ENCODE peak calls at places on chromosomes 7 and 10, in five cellular contexts. D is brain microvascular endothelial cell, K is lung, B is GM13976, W is MCF 10A. Y is an unnamed sample.

GRCh38 chr7:128915271-128915819 is 4.8 kb upstream of the KCP start:
- DNase-seq in B (peak; percentile 47), W (no peak), D (no peak), K (no peak), Y (peak; percentile 53)

GRCh38 chr7:151427705-151428392 is 12.1 kb downstream of the CRYGN start:
- DNase-seq in W (no peak), K (no peak), D (no peak), B (peak; percentile 18), Y (no peak)

GRCh38 chr7:879706-880105 is 3.4 kb downstream of the GET4 start:
- DNase-seq in W (no peak), D (no peak), B (no peak), K (no peak), Y (no peak)

GRCh38 chr7:8119228-8119627 is 142.7 kb downstream of the ICA1 start:
- DNase-seq in B (no peak), W (no peak), D (no peak), K (no peak), Y (no peak)

GRCh38 chr7:24756989-24757798 is at the start of gene GSDME:
- DNase-seq in K (no peak), W (peak; percentile 71), B (peak; percentile 88), D (peak; percentile 12), Y (peak; percentile 92)

GRCh38 chr10:111079781-111080180 is 3.0 kb downstream of the ADRA2A start:
- DNase-seq in B (no peak), K (peak; percentile 16), W (no peak), D (no peak), Y (no peak)

GRCh38 chr7:26853788-26854393 is 10.5 kb downstream of the SKAP2 start:
- DNase-seq in D (no peak), W (peak; percentile 78), B (no peak), K (no peak), Y (no peak)

GRCh38 chr7:79453558-79454324 is at the start of gene MAGI2:
- DNase-seq in K (peak; percentile 77), B (peak; percentile 25), W (no peak), D (peak; percentile 84), Y (no peak)

GRCh38 chr7:7704867-7705266 is 13.5 kb downstream of the RPA3 start:
- DNase-seq in B (no peak), D (no peak), K (no peak), W (peak; percentile 55), Y (no peak)

GRCh38 chr7:36904101-36904500 is 179.8 kb upstream of the AOAH start:
- DNase-seq in D (no peak), B (no peak), W (no peak), K (no peak), Y (no peak)

GRCh38 chr7:112162161-112163020 is 43.8 kb downstream of the DOCK4 start:
- DNase-seq in W (peak; percentile 28), D (peak; percentile 82), B (no peak), K (peak; percentile 38), Y (no peak)

GRCh38 chr7:114789942-114790341 is 132.0 kb upstream of the MDFIC start:
- DNase-seq in D (peak; percentile 89), W (peak; percentile 89), B (no peak), K (no peak), Y (no peak)

GRCh38 chr7:64863021-64863420 is 40.1 kb upstream of the ZNF273 start:
- DNase-seq in W (no peak), D (no peak), B (no peak), K (no peak), Y (no peak)

GRCh38 chr10:3668276-3668960 is 116.6 kb downstream of the KLF6 start:
- DNase-seq in K (peak; percentile 58), B (no peak), D (peak; percentile 79), W (peak; percentile 85), Y (no peak)

GRCh38 chr10:43155716-43156115 is 17.5 kb downstream of the CSGALNACT2 start:
- DNase-seq in B (no peak), D (no peak), W (no peak), K (no peak), Y (no peak)

GRCh38 chr10:107425844-107426553 is 261.5 kb upstream of the SORCS1 start:
- DNase-seq in W (no peak), B (no peak), D (no peak), K (no peak), Y (peak; percentile 32)

GRCh38 chr10:97894092-97894491 is 44.4 kb downstream of the GOLGA7B start:
- DNase-seq in K (no peak), D (no peak), W (no peak), B (no peak), Y (no peak)

GRCh38 chr10:117552156-117552620 is 9.6 kb downstream of the EMX2 start:
- DNase-seq in D (no peak), W (no peak), K (no peak), B (peak; percentile 31), Y (no peak)

GRCh38 chr10:110859206-110859946 is 12.4 kb upstream of the PDCD4 start:
- DNase-seq in D (no peak), K (no peak), W (no peak), B (no peak), Y (no peak)

GRCh38 chr7:91883676-91884362 is 3.3 kb upstream of the MTERF1 start:
- DNase-seq in B (no peak), D (no peak), K (no peak), W (no peak), Y (no peak)

GRCh38 chr10:17144757-17145156 is 15.1 kb upstream of the CUBN start:
- DNase-seq in D (no peak), W (peak; percentile 1), K (no peak), B (no peak), Y (no peak)

GRCh38 chr10:129613377-129613980 is 146.4 kb downstream of the MGMT start:
- DNase-seq in K (no peak), W (no peak), B (no peak), D (no peak), Y (no peak)

GRCh38 chr10:100684688-100685235 is 60.6 kb upstream of the PAX2 start:
- DNase-seq in W (no peak), K (no peak), B (no peak), D (no peak), Y (no peak)
- TF ChIP-seq CTCF in W (no peak), K (no peak), B (no peak), D (no peak), Y (no peak)

GRCh38 chr7:107169120-107170050 is 582 bp downstream of the HBP1 start:
- DNase-seq in W (peak; percentile 98), K (peak; percentile 98), B (peak; percentile 86), D (peak; percentile 93), Y (peak; percentile 84)
- TF ChIP-seq CTCF in W (no peak), K (no peak), B (no peak), D (peak; percentile 18), Y (no peak)

DNA sequence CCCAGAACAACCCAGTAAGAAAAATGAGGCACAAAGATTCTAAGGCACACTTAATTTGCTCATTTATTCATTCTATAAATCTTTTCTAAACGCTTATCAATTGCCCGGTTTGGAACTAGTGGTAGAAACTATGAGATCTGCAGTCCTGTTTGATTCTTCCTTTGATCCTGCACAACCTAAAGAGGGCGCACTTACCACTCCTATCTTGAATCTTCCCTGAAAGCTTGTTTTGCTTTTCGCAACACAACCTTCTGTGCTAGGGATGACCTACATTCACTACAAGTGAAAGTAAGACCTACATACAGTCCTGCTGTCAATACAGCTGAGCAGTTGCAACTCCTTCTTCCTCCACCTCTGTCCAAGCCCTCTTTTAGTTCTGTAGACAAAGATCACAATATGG is 12.6 kb upstream of the ARL4A start:
- DNase-seq in D (peak; percentile 41), K (peak; percentile 44), B (peak; percentile 22), W (peak; percentile 71), Y (peak; percentile 22)
- TF ChIP-seq CTCF in D (peak; percentile 54), K (no peak), B (no peak), W (no peak), Y (peak; percentile 36)

DNA sequence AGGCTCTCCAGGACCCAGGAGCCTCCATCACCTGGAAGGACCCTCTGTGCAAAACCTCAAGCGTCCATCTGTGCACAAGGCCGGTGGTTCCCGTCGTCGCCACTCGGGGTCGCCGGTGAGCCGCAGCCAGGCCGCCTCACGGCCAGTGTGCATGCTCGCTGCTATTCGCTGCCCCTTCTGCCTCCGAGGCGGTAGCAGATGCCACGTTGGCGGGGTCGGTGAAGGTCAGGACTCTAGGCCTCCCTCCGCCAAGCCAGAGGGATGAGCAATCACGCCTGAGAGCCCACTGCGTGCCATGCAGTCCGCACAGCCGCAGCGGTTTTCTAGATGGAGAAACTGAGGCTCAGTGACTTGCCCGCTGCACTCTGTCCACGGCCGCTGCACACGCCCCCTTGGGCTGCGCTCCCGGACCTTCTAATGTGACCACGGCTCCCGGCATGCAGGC is 5.7 kb downstream of the UPK3B start:
- DNase-seq in W (peak; percentile 52), B (peak; percentile 83), K (no peak), D (peak; percentile 36), Y (peak; percentile 77)
- TF ChIP-seq CTCF in W (peak; percentile 93), B (peak; percentile 86), K (peak; percentile 33), D (peak; percentile 99), Y (peak; percentile 69)

DNA sequence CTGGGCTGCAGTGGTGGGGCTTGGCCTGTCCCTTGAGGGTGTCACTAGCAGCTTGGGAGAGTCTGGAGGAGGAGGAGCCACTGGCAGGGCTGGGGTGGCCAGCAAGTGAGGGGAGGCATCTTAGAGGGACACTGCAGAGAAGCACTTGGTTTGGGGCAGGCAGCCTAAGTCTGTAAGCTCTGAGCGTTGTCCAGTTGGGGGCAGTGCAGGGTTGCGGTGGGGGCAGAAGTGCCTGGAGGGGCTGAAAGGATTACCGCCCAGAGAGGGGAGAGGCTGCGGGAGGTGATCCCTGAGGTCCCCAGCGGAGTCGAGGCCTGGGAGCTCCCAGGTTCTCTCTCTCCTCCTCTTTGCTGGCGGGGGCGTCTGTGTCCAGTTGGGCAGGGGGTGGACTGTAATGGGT is 7.4 kb downstream of the ADCYAP1R1 start:
- DNase-seq in B (no peak), D (no peak), K (no peak), W (no peak), Y (no peak)
- TF ChIP-seq CTCF in B (no peak), D (peak; percentile 24), K (no peak), W (no peak), Y (no peak)

DNA sequence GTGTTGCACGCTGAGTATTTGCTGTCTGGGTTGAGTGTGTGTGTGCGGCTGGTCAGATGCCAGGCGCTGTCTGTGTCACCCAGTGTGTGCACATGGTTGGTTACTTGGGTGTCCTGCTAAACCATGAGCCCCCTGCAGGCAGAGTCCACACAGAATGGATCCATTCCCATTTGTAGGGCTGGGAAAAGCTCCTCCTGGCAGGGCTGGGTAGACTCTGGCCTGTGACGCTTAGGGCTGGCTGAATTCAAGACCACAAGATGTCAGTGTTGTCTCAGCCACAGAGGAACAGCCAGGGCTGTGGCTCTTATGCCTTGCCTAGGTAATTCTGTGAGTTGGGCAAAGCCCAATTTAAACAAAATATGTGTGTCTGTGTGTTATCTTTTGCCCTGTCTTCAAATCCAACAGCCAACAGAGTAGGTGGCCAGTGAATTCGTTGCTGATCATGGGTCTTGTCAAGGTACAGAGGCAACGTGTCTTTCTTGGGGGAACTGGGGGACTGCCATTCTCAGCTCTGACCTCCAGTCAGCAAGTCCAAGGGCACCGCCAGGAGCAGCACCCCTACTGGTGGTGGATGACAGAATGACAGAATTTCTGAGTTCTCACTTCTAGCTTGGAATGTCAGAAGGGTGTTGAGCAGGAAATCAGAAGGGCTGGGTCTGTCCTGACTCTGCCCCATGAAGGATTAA is 285.1 kb downstream of the CCSER2 start:
- DNase-seq in K (peak; percentile 59), W (peak; percentile 70), B (peak; percentile 27), D (peak; percentile 48), Y (peak; percentile 24)
- TF ChIP-seq CTCF in K (no peak), W (peak; percentile 22), B (no peak), D (peak; percentile 51), Y (no peak)

Y was measured in GM20000.